ENCODE peak calls at places on chromosomes 5 and 9, in six cellular contexts. F, W, E, T, Z and H are unnamed samples.

GRCh38 chr5:133370281-133370890 is 242.0 kb downstream of the FSTL4 start:
- DNase-seq in F (peak), W (no peak), E (no peak), T (no peak), Z (no peak), H (no peak)

GRCh38 chr5:178356459-178356872 is 123.9 kb upstream of the PHYKPL start:
- DNase-seq in F (no peak), W (peak), E (peak), T (no peak), Z (peak), H (no peak)

GRCh38 chr9:112863214-112863613 is 27.5 kb downstream of the SLC46A2 start:
- DNase-seq in F (no peak), W (peak), E (no peak), T (peak), Z (no peak), H (peak)

GRCh38 chr5:56480305-56481146 is 247.4 kb upstream of the ANKRD55 start:
- DNase-seq in F (peak), W (peak), E (peak), T (peak), Z (peak), H (peak)

GRCh38 chr5:173391031-173391430 is 62.8 kb upstream of the STC2 start:
- DNase-seq in F (no peak), W (no peak), E (no peak), T (no peak), Z (no peak), H (no peak)

GRCh38 chr9:116087751-116088194 is 65.8 kb upstream of the PAPPA start:
- DNase-seq in F (no peak), W (no peak), E (no peak), T (peak), Z (no peak), H (no peak)

GRCh38 chr5:34756781-34757624 is 82.0 kb upstream of the TTC23L start:
- DNase-seq in F (no peak), W (no peak), E (no peak), T (no peak), Z (no peak), H (no peak)

GRCh38 chr5:125257057-125257970 is 510.9 kb upstream of the ZNF608 start:
- DNase-seq in F (no peak), W (no peak), E (no peak), T (peak), Z (peak), H (no peak)

GRCh38 chr9:36319806-36320205 is 61.6 kb upstream of the GNE start:
- DNase-seq in F (peak), W (no peak), E (no peak), T (no peak), Z (no peak), H (peak)

GRCh38 chr9:69549310-69550202 is 122.6 kb downstream of the APBA1 start:
- DNase-seq in F (no peak), W (no peak), E (no peak), T (peak), Z (peak), H (no peak)

GRCh38 chr9:109143881-109144562 is 23.0 kb downstream of the FRRS1L start:
- DNase-seq in F (no peak), W (no peak), E (no peak), T (peak), Z (peak), H (no peak)
- TF ChIP-seq CTCF in F (peak), W (peak), E (no peak), T (peak), Z (peak), H (no peak)

DNA sequence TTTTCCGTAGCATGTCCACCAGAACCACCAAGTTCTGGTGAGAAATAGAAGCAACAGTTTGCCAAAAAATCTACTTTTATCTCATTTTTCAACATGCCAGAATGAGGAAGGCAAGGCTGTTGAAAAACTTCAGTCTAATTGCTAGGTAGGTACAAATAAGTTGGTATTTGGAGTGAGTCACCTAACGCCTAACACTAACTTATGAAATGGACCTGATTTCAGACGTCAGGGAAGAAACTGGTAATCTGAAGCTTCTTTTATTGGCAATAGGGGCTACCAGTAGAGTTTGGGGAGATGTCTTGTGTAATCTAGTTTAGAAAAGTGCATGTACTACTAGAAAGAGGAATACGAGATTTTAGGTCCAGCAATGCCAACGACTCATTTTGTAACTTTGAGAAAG is 4.4 kb upstream of the PDE6A start:
- DNase-seq in F (no peak), W (no peak), E (no peak), T (no peak), Z (no peak), H (no peak)
- H3K27ac ChIP-seq in F (no peak), W (no peak), E (no peak), T (no peak), Z (no peak), H (no peak)

GRCh38 chr5:39201160-39201794 is 18.1 kb downstream of the FYB1 start:
- DNase-seq in F (no peak), W (no peak), E (no peak), T (no peak), Z (no peak), H (no peak)
- TF ChIP-seq CTCF in F (no peak), W (no peak), E (no peak), T (no peak), Z (no peak), H (no peak)

DNA sequence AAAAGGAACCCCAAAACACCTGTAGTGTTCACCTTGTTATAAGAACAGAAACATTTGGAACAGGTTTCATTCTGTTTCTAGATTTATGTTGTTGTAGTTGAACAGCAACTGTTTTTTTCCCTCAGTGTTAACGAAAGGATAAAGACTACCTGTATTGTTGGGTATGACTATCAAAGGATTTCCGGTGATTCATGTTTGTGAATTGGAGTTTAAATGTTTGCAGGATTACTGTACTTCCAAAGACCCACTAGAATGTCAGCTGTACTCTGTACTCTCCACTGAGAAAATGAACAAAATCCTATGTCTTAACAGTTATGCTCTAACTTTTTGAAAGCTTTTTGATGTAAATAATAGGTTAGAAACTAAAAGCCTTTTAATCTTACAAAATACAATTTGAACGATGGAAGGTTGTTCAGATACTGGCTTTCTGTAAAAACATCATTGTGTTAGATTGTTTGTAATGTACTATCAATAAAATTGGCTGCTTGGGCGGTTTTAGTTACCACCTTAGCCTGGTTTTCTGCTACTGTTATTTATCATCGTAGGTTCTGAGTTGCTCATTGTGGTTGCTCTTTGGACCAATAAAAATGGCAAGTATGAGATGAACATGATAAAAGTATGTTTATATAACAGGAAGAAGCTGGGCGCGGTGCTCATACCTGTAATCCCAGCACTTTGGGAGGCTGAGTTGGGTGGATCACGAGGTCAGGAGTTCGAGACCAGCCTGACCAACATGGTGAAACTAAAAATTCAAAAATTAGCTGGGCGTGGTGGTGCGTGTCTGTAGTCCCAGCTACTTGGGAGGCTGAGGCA is 44.1 kb downstream of the DCP2 start:
- DNase-seq in F (no peak), W (no peak), E (no peak), T (peak), Z (no peak), H (no peak)
- H3K27ac ChIP-seq in F (no peak), W (no peak), E (no peak), T (peak), Z (no peak), H (no peak)

DNA sequence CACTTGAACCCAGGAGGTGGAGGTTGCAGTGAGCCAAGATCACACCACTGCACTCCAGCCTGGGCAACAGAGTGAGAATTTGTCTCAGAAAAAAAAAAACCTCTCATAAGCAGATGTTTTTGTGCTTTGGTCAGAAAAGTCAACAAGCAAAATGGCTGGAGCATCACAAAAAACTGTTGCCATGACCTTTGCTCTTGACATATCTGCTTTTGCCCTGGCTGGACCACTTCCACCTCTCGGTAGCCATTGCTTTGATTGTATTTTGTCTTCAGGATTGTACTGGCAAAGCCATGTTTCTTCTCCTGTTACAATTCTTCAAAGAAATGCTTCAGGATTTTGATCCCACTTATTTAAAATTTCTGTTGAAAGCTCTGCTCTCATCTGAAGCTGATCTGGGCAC is 67.0 kb downstream of the MTMR12 start:
- DNase-seq in F (no peak), W (no peak), E (no peak), T (no peak), Z (no peak), H (no peak)
- TF ChIP-seq CTCF in F (no peak), W (no peak), E (no peak), T (no peak), Z (no peak), H (no peak)